ENCODE peak calls at places on chromosome 20, in ten cellular contexts. W is left lung; U is CD8-positive, alpha-beta T cell; M is heart right ventricle; I is fibroblast of lung; L is adipocyte; H is bronchial epithelial cell; P is endodermal cell; Y is tibial nerve; R is transverse colon. F is an unnamed sample.

GRCh38 chr20:33005132-33005566 is 916 bp upstream of the SUN5 start:
- DNase-seq in W (no peak), U (no peak), M (no peak), I (peak; percentile 12), L (no peak), H (no peak), P (peak; percentile 71), Y (no peak), R (no peak), F (no peak)

GRCh38 chr20:63895886-63896135 is 885 bp downstream of the DNAJC5 start:
- DNase-seq in W (no peak), U (no peak), M (no peak), I (peak; percentile 25), L (peak; percentile 63), H (peak; percentile 79), P (no peak), Y (no peak), R (no peak), F (no peak)

GRCh38 chr20:34673411-34673810 is 3.5 kb downstream of the PIGU start:
- DNase-seq in W (no peak), U (no peak), M (no peak), I (no peak), L (no peak), H (no peak), P (no peak), Y (no peak), R (no peak), F (no peak)

GRCh38 chr20:3226093-3226492 is 12.9 kb downstream of the SLC4A11 start:
- DNase-seq in W (no peak), U (no peak), M (no peak), I (no peak), L (no peak), H (no peak), P (no peak), Y (no peak), R (no peak), F (no peak)

GRCh38 chr20:33415948-33416347 is 14.6 kb upstream of the CDK5RAP1 start:
- DNase-seq in W (no peak), U (no peak), M (peak; percentile 58), I (peak; percentile 70), L (peak; percentile 42), H (peak; percentile 33), P (peak; percentile 80), Y (no peak), R (no peak), F (no peak)

GRCh38 chr20:61739832-61740118 is 325.9 kb downstream of the TAF4 start:
- DNase-seq in W (no peak), U (no peak), M (no peak), I (no peak), L (no peak), H (no peak), P (no peak), Y (no peak), R (no peak), F (no peak)

GRCh38 chr20:49344975-49345374 is 67.1 kb upstream of the ZNFX1 start:
- DNase-seq in W (peak; percentile 43), U (no peak), M (peak; percentile 53), I (peak; percentile 86), L (peak; percentile 97), H (peak; percentile 64), P (no peak), Y (peak; percentile 21), R (peak; percentile 41), F (peak; percentile 95)

GRCh38 chr20:14986656-14987055 is 649.2 kb upstream of the FLRT3 start:
- DNase-seq in W (no peak), U (no peak), M (no peak), I (no peak), L (no peak), H (no peak), P (no peak), Y (no peak), R (no peak), F (no peak)

GRCh38 chr20:33680681-33681080 is 5.5 kb downstream of the E2F1 start:
- DNase-seq in W (no peak), U (no peak), M (no peak), I (peak; percentile 48), L (no peak), H (no peak), P (no peak), Y (no peak), R (no peak), F (peak; percentile 26)

GRCh38 chr20:48164566-48165400 is 379.5 kb upstream of the SULF2 start:
- DNase-seq in W (no peak), U (no peak), M (no peak), I (no peak), L (no peak), H (no peak), P (no peak), Y (no peak), R (no peak), F (no peak)

GRCh38 chr20:8790442-8791074 is 278.3 kb upstream of the PLCB4 start:
- DNase-seq in W (no peak), U (no peak), M (peak; percentile 19), I (peak; percentile 70), L (peak; percentile 80), H (peak; percentile 49), P (peak; percentile 65), Y (no peak), R (peak; percentile 40), F (peak; percentile 22)

DNA sequence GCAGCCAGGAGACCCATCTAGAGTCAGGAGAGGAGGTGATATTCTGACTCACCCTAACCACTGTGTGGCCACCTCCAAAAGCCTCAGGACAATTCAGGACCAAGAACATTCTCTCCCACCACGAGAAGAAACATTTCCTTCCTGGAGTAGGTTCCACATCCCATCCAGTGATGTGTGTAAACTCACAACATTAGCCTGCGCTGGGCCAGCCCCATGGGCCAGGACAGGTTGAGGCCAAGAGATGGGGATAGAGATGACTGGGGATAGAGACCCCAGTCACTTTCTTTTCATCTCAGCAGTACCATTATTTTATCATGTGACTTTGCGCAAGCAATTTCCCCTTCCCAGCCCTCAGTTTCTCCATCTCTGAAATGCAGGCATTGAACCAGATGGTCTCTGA is 126.6 kb upstream of the PTPRT start:
- DNase-seq in W (no peak), U (no peak), M (no peak), I (no peak), L (no peak), H (no peak), P (no peak), Y (no peak), R (no peak), F (no peak)
- H3K36me3 ChIP-seq in W (no peaks in the 10 kb centered on the region), U (no peaks in the 10 kb centered on the region), M (no peaks in the 10 kb centered on the region), I (no peaks in the 10 kb centered on the region), L (no peaks in the 10 kb centered on the region), H (no peaks in the 10 kb centered on the region), P (no peaks in the 10 kb centered on the region), Y (no peaks in the 10 kb centered on the region), R (no peaks in the 10 kb centered on the region), F (no peaks in the 10 kb centered on the region)

GRCh38 chr20:31869673-31869941 is 720 bp downstream of the DUSP15 start:
- DNase-seq in W (no peak), U (no peak), M (no peak), I (no peak), L (no peak), H (no peak), P (no peak), Y (no peak), R (no peak), F (no peak)
- H3K4me3 ChIP-seq in W (peak overlapping the region; percentile 52), U (peak overlapping the region; percentile 44), M (peak overlapping the region; percentile 66), I (no peak overlapping the region), L (peak overlapping the region; percentile 78), H (peak overlapping the region; percentile 36), P (peak overlapping the region; percentile 83), Y (peak overlapping the region; percentile 80), R (peak overlapping the region; percentile 58), F (peak overlapping the region; percentile 58)

DNA sequence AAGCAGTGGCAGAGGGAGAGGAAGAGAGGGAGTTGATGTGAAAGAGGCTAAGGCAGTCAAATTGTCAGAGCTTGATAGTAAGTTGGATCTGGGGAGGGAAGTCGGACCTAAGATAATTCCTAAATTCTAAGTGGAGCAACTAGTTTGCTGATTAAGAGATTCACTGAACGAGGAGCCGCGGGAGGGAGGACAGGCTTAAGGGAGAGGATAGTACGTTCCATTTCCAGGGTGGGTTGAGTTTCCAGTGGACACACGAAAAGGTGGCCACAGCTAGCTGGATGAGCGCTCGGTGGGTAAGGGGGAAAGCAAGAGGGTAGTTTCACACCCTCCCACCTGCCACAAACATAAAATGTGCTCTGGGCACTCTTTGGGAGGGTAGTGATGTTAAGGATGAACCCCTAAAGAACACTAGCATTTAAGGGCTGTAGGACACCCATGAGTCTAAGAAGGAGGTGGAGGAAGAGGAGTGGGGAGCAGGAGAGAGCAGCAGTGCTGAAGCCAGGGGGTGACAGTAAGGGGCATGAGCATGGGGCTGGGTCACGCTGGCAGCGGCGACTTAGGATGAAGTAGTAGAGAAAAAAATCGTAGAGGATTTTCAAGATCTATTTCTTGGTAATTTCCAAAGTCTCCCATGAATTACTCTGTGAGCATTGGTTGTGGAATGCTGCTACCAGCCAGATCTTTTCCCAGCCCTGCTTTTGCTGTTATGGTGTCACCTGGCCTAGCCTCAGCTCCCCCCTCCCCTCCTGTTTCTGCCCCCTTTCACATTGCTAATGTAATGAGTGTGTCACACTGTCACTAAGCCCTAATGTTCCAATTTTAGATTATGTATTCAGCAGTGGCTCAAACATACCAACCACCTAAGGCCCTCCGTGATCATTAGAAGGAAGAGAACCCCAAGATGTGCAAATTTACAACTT is 21.4 kb downstream of the ACTR5 start:
- DNase-seq in W (no peak), U (no peak), M (no peak), I (no peak), L (no peak), H (no peak), P (no peak), Y (no peak), R (no peak), F (no peak)
- H3K36me3 ChIP-seq in W (peaks cover 99% of the 10 kb centered on the region), U (peaks cover 44% of the 10 kb centered on the region), M (no peaks in the 10 kb centered on the region), I (peaks cover 4% of the 10 kb centered on the region), L (peaks cover 63% of the 10 kb centered on the region), H (peaks cover 11% of the 10 kb centered on the region), P (peaks cover 84% of the 10 kb centered on the region), Y (peaks cover 3% of the 10 kb centered on the region), R (peaks cover 60% of the 10 kb centered on the region), F (peaks cover 9% of the 10 kb centered on the region)

DNA sequence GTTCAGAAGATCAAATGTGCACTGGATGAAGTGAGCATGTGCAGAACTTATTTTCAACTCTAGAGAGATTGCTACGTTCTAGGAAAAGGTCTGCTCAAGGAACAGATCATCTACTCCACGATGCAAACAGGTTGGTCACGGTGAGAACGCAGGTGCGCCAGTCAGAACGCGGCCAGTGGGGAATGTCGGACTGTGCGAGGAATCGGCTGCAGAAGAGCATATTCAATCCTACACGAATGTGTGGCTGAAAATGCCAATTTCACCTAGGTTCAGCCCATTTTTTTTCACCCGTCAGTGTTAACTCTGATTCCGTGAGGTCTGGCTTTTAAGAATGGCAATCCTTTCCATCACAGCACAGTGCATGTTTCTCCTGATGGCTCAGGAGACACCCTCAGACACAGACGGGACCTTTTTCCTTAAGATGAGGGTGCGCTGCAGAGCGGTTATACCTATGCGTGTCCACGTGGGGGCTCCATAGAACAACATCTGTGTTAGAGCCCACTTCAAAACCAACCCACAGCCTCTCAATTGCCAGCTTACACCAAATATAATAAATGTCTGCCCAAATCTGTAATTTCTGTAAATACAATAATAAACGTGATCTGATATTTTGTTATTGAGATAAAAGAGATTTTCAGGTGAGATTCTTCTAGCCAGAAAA is 250.4 kb downstream of the FOXA2 start:
- DNase-seq in W (peak; percentile 46), U (peak; percentile 24), M (peak; percentile 19), I (peak; percentile 63), L (peak; percentile 77), H (peak; percentile 66), P (peak; percentile 87), Y (peak; percentile 18), R (peak; percentile 52), F (peak; percentile 8)
- H3K4me3 ChIP-seq in W (no peak overlapping the region), U (no peak overlapping the region), M (no peak overlapping the region), I (no peak overlapping the region), L (no peak overlapping the region), H (no peak overlapping the region), P (no peak overlapping the region), Y (no peak overlapping the region), R (no peak overlapping the region), F (no peak overlapping the region)

F was measured in astrocyte.